ENCODE peak calls at places on chromosomes 16 and 17, in six cellular contexts. Z, R, N, C, M and L are unnamed samples. For H3K36me3 and H3K4me1, the result is how much of the 10 kb centered on the place peaks cover.

GRCh38 chr16:3157229-3158013 is 22.6 kb downstream of the ZNF213 start:
- DNase-seq in Z (peak), M (no peak), C (no peak), N (peak), R (peak), L (peak)

GRCh38 chr16:17265177-17265576 is 205.6 kb downstream of the XYLT1 start:
- DNase-seq in Z (no peak), N (no peak), C (no peak), M (no peak), R (no peak), L (no peak)

GRCh38 chr16:9042943-9043680 is 48.3 kb upstream of the HAPSTR1 start:
- DNase-seq in R (no peak), C (no peak), Z (no peak), N (no peak), M (no peak), L (peak)

GRCh38 chr17:55122114-55122513 is 142.6 kb upstream of the HLF start:
- DNase-seq in R (no peak), N (no peak), M (no peak), Z (no peak), C (no peak), L (no peak)

GRCh38 chr17:64781013-64781392 is 118.9 kb upstream of the SMURF2 start:
- DNase-seq in N (no peak), C (peak), R (no peak), M (no peak), Z (no peak), L (no peak)

GRCh38 chr17:55450232-55450631 is 28.6 kb upstream of the MMD start:
- DNase-seq in R (no peak), M (no peak), C (no peak), N (no peak), Z (no peak), L (no peak)

GRCh38 chr16:8853150-8853549 is 15.7 kb downstream of the CARHSP1 start:
- DNase-seq in N (no peak), M (no peak), C (no peak), R (no peak), Z (no peak), L (no peak)

GRCh38 chr17:48748728-48749566 is 20.4 kb upstream of the HOXB13 start:
- DNase-seq in C (no peak), R (no peak), Z (no peak), N (no peak), M (no peak), L (no peak)

GRCh38 chr17:73696251-73696650 is 52.0 kb upstream of the SDK2 start:
- DNase-seq in R (no peak), M (no peak), Z (no peak), N (no peak), C (no peak), L (no peak)

GRCh38 chr17:16293918-16294317 is 59.4 kb downstream of the CENPV start:
- DNase-seq in Z (no peak), M (no peak), R (no peak), N (no peak), C (no peak), L (no peak)

GRCh38 chr17:40921026-40921425 is 16.4 kb downstream of the KRT23 start:
- DNase-seq in Z (no peak), N (no peak), C (no peak), R (no peak), M (no peak), L (no peak)

GRCh38 chr16:14036869-14037268 is 34.2 kb upstream of the MRTFB start:
- DNase-seq in N (no peak), R (no peak), M (no peak), Z (no peak), C (no peak), L (no peak)

GRCh38 chr17:72426948-72427760 is 306.3 kb downstream of the SOX9 start:
- DNase-seq in R (no peak), M (no peak), C (no peak), N (no peak), Z (no peak), L (no peak)

GRCh38 chr16:27486344-27486743 is 63.4 kb downstream of the GTF3C1 start:
- DNase-seq in N (no peak), R (no peak), C (no peak), M (no peak), Z (no peak), L (no peak)

GRCh38 chr17:81821603-81822311 is 11.3 kb downstream of the MCRIP1 start:
- DNase-seq in R (peak), Z (peak), C (peak), N (peak), M (no peak), L (peak)

GRCh38 chr16:8663192-8664089 is 11.0 kb upstream of the ABAT start:
- DNase-seq in N (no peak), C (peak), Z (no peak), R (no peak), M (no peak), L (no peak)

GRCh38 chr17:32445075-32445427 is 741 bp downstream of the PSMD11 start:
- DNase-seq in C (peak), Z (no peak), N (peak), R (no peak), M (no peak), L (peak)

GRCh38 chr16:59597269-59597668 is 863.2 kb upstream of the GOT2 start:
- DNase-seq in M (no peak), R (no peak), N (no peak), Z (no peak), C (no peak), L (no peak)

GRCh38 chr17:10785295-10785694 is 18.6 kb downstream of the TMEM238L start:
- DNase-seq in R (no peak), Z (no peak), N (no peak), C (no peak), M (no peak), L (no peak)

GRCh38 chr17:44501866-44502265 is 1.3 kb downstream of the GPATCH8 start:
- DNase-seq in Z (no peak), C (peak), R (no peak), N (no peak), M (no peak), L (no peak)

GRCh38 chr17:74832421-74832820 is 27.3 kb downstream of the GRIN2C start:
- DNase-seq in C (no peak), M (no peak), Z (no peak), N (no peak), R (no peak), L (no peak)

GRCh38 chr17:76713765-76714164 is 3.0 kb upstream of the MXRA7 start:
- DNase-seq in M (no peak), R (no peak), C (no peak), N (no peak), Z (no peak), L (no peak)

GRCh38 chr17:83057793-83058477 is 21.5 kb upstream of the METRNL start:
- DNase-seq in C (no peak), Z (no peak), M (no peak), N (no peak), R (peak), L (peak)

GRCh38 chr16:66486199-66486772 is 59.2 kb downstream of the BEAN1 start:
- DNase-seq in M (no peak), Z (no peak), R (no peak), N (no peak), C (no peak), L (no peak)

GRCh38 chr17:60442271-60443201 is 20.2 kb downstream of the CHCT1 start:
- DNase-seq in R (no peak), Z (no peak), N (no peak), M (no peak), C (no peak), L (peak)

GRCh38 chr16:4244881-4245280 is 3.0 kb upstream of the SRL start:
- DNase-seq in N (no peak), M (no peak), C (no peak), Z (no peak), R (no peak), L (no peak)

GRCh38 chr17:80291691-80292487 is 31.2 kb downstream of the RNF213 start:
- DNase-seq in Z (no peak), N (no peak), R (no peak), C (no peak), M (no peak), L (no peak)

GRCh38 chr17:80287806-80288579 is 27.3 kb downstream of the RNF213 start:
- DNase-seq in C (no peak), Z (no peak), M (no peak), N (no peak), R (no peak), L (no peak)

GRCh38 chr17:80291260-80291659 is 30.6 kb downstream of the RNF213 start:
- DNase-seq in R (no peak), M (no peak), Z (no peak), C (no peak), N (no peak), L (no peak)

GRCh38 chr17:80290199-80290598 is 29.5 kb downstream of the RNF213 start:
- DNase-seq in N (no peak), R (no peak), Z (no peak), M (no peak), C (no peak), L (no peak)

DNA sequence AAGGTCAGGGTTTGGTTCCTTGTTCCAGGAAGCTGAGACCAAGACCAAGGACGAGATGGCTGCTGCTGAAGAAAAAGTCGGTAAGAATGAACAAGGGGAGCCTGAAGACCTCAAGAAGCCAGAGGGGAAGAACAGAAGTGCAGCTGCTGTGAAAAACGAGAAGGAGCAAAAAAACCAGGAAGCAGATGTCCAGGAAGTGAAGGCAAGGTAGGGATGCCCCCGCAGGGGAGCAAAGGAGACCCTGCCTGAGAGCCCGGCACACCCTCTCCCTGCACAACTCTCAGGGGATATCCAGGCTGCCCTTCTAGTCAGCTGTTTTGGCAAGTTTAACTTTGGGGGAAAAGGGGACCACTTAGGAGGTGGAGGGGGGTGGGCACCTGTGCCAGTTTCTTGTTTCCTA is 29.0 kb downstream of the RNF213 start:
- DNase-seq in N (no peak), R (no peak), Z (no peak), M (no peak), C (no peak), L (no peak)
- H3K36me3 ChIP-seq in N (half or more), R (half or more), Z (under half), M (under half), C (under half), L (half or more)

GRCh38 chr17:28576758-28577465 is at the start of gene ALDOC:
- DNase-seq in M (peak), N (peak), C (peak), Z (peak), R (peak), L (peak)

GRCh38 chr17:28579526-28579925 is 2.8 kb upstream of the ALDOC start:
- DNase-seq in R (no peak), N (no peak), C (no peak), Z (no peak), M (no peak), L (no peak)

GRCh38 chr17:28580925-28581324 is 4.2 kb upstream of the ALDOC start:
- DNase-seq in Z (no peak), M (no peak), R (no peak), C (no peak), N (no peak), L (no peak)

GRCh38 chr17:28577466-28577824 is 750 bp upstream of the ALDOC start:
- DNase-seq in C (no peak), Z (no peak), R (no peak), M (no peak), N (no peak), L (no peak)

GRCh38 chr17:28578246-28579195 is 1.8 kb upstream of the ALDOC start:
- DNase-seq in R (no peak), Z (no peak), M (no peak), C (no peak), N (no peak), L (no peak)
- H3K4me1 ChIP-seq in R (under half), Z (under half), M (under half), C (under half), N (under half), L (under half)

DNA sequence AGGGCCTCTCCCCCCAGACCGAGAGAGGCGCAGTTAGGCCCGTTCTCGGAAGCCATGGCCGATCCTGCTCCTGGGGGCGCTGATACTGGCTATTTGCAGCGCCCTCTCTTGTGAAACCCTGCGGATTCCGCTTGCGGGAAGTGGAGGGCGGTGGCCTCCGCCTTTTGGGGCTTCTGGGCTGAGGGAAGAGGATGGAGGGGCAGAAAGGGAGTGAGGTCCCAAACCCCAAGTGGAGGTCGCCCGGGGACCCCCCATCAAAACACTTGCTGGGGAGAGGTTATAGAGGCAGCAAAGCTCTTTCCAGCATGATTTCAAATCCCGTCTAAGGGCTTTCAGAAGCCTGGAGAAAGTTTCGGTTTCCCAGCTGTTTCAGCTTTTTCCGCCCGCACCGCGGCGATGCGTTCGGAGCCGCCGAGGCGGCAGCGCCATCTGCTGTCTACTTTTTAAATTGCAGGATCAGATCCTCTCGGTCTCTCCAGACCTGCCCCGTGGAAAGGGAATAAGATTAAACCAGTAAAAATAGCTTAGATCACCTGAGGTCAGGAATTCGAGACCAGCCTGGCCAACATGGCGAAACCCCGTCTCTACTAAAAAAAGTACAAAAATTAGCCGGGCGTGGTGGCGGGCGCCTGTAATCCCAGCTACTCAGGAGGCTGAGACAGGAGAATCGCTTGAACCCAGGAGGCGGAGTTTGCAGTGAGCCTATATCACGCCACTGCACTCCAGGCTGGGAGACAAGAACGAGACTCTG is 15.8 kb downstream of the SNX20 start:
- DNase-seq in N (peak), R (peak), M (peak), C (peak), Z (peak), L (peak)
- H3K27ac ChIP-seq in N (peak), R (peak), M (no peak), C (no peak), Z (no peak), L (no peak)

GRCh38 chr16:2086812-2087425 is 39.1 kb downstream of the TSC2 start:
- DNase-seq in Z (no peak), C (no peak), R (no peak), M (no peak), N (no peak), L (no peak)
- H3K36me3 ChIP-seq in Z (under half), C (under half), R (half or more), M (under half), N (half or more), L (half or more)

GRCh38 chr16:79288046-79288445 is 312.5 kb downstream of the MAF start:
- DNase-seq in R (no peak), C (no peak), N (no peak), M (no peak), Z (no peak), L (no peak)
- H3K4me1 ChIP-seq in R (under half), C (under half), N (under half), M (under half), Z (under half), L (under half)

GRCh38 chr17:28053725-28054124 is 11.2 kb downstream of the NLK start:
- DNase-seq in Z (no peak), C (no peak), N (no peak), R (no peak), M (no peak), L (no peak)
- H3K27ac ChIP-seq in Z (no peak), C (peak), N (no peak), R (no peak), M (no peak), L (no peak)

DNA sequence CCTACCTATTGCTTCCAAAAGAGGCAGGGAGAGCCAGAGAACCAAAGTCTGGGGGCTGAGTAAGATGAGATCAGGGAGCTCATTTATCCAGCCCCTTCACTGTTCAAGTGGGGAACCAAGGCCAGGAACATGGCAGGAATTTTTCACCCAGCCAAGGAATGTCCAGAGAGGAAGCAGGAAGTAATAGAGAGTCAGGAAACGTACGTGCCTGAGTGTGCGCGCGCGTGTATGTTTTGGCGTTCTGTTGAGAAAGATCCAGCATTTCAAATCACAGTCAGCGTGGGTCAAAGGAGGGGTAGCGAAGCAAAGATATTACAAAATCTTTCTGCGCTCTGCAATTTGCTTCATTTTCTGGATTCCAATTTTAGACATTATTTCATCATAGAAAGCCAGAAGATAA is 41.9 kb upstream of the WSCD1 start:
- DNase-seq in R (no peak), Z (no peak), C (no peak), N (no peak), M (no peak), L (no peak)
- H3K36me3 ChIP-seq in R (under half), Z (under half), C (under half), N (under half), M (under half), L (under half)

GRCh38 chr17:8020776-8021564 is 17.9 kb upstream of the ALOX15B start:
- DNase-seq in Z (no peak), N (no peak), R (no peak), C (no peak), M (no peak), L (no peak)

GRCh38 chr17:8021565-8022357 is 17.1 kb upstream of the ALOX15B start:
- DNase-seq in R (no peak), Z (no peak), N (no peak), C (no peak), M (no peak), L (no peak)

GRCh38 chr17:8019665-8020064 is 17.2 kb downstream of the GUCY2D start:
- DNase-seq in Z (no peak), N (no peak), R (no peak), M (no peak), C (no peak), L (no peak)

GRCh38 chr17:8019161-8019560 is 16.7 kb downstream of the GUCY2D start:
- DNase-seq in R (no peak), N (no peak), M (no peak), Z (no peak), C (no peak), L (no peak)

GRCh38 chr17:8020251-8020650 is 17.8 kb downstream of the GUCY2D start:
- DNase-seq in C (no peak), M (no peak), R (no peak), Z (no peak), N (no peak), L (no peak)
- H3K4me1 ChIP-seq in C (under half), M (under half), R (under half), Z (under half), N (under half), L (under half)

GRCh38 chr16:64459821-64460220 is 662.0 kb downstream of the CDH11 start:
- DNase-seq in M (no peak), R (peak), C (no peak), Z (no peak), N (no peak), L (no peak)
- H3K27ac ChIP-seq in M (no peak), R (no peak), C (no peak), Z (no peak), N (no peak), L (no peak)